ENCODE peak calls at places on chromosomes 11 and 22, in eight cellular contexts. One of them, this sample, is unnamed. For H3K4me1, the result is how much of the 10 kb centered on the place peaks cover.

GRCh38 chr11:85951428-85952107 is 96.4 kb downstream of the CCDC83 start:
- DNase-seq in GM23338: no peak
- DNase-seq in left ventricle myocardium inferior: no peak
- DNase-seq in transverse colon: no peak
- DNase-seq in right lobe of liver: no peak
- DNase-seq in psoas muscle: no peak
- DNase-seq in uterus: no peak
- DNase-seq in colonic mucosa: no peak
- DNase-seq in this sample: no peak

GRCh38 chr11:1012740-1013627 is 23.5 kb downstream of the MUC6 start:
- DNase-seq in transverse colon: no peak
- DNase-seq in left ventricle myocardium inferior: no peak
- DNase-seq in colonic mucosa: no peak
- DNase-seq in GM23338: no peak
- DNase-seq in right lobe of liver: no peak
- DNase-seq in uterus: no peak
- DNase-seq in psoas muscle: no peak
- DNase-seq in this sample: no peak

GRCh38 chr22:30968015-30968923 is at the start of gene MORC2:
- DNase-seq in GM23338: peak
- DNase-seq in psoas muscle: peak
- DNase-seq in transverse colon: peak
- DNase-seq in colonic mucosa: peak
- DNase-seq in right lobe of liver: peak
- DNase-seq in uterus: peak
- DNase-seq in left ventricle myocardium inferior: no peak
- DNase-seq in this sample: no peak

GRCh38 chr11:1260023-1260501 is 37.2 kb downstream of the MUC5B start:
- DNase-seq in psoas muscle: peak
- DNase-seq in transverse colon: peak
- DNase-seq in colonic mucosa: peak
- DNase-seq in left ventricle myocardium inferior: no peak
- DNase-seq in uterus: no peak
- DNase-seq in GM23338: peak
- DNase-seq in right lobe of liver: no peak
- DNase-seq in this sample: peak

GRCh38 chr11:102157219-102157618 is 47.0 kb downstream of the YAP1 start:
- DNase-seq in transverse colon: peak
- DNase-seq in psoas muscle: peak
- DNase-seq in uterus: peak
- DNase-seq in GM23338: no peak
- DNase-seq in colonic mucosa: peak
- DNase-seq in right lobe of liver: peak
- DNase-seq in left ventricle myocardium inferior: peak
- DNase-seq in this sample: no peak

GRCh38 chr22:20191000-20191515 is 40.2 kb upstream of the CCDC188 start:
- DNase-seq in psoas muscle: no peak
- DNase-seq in colonic mucosa: no peak
- DNase-seq in left ventricle myocardium inferior: no peak
- DNase-seq in GM23338: no peak
- DNase-seq in transverse colon: no peak
- DNase-seq in uterus: no peak
- DNase-seq in right lobe of liver: no peak
- DNase-seq in this sample: no peak

GRCh38 chr11:107593941-107594340 is 3.0 kb downstream of the ELMOD1 start:
- DNase-seq in uterus: no peak
- DNase-seq in psoas muscle: no peak
- DNase-seq in right lobe of liver: no peak
- DNase-seq in transverse colon: no peak
- DNase-seq in colonic mucosa: no peak
- DNase-seq in left ventricle myocardium inferior: no peak
- DNase-seq in GM23338: peak
- DNase-seq in this sample: no peak

GRCh38 chr22:45709004-45709739 is 37.5 kb downstream of the ATXN10 start:
- DNase-seq in transverse colon: no peak
- DNase-seq in colonic mucosa: no peak
- DNase-seq in psoas muscle: no peak
- DNase-seq in GM23338: no peak
- DNase-seq in left ventricle myocardium inferior: no peak
- DNase-seq in uterus: no peak
- DNase-seq in right lobe of liver: no peak
- DNase-seq in this sample: no peak

GRCh38 chr22:42154293-42154692 is 23.7 kb upstream of the CYP2D6 start:
- DNase-seq in right lobe of liver: no peak
- DNase-seq in transverse colon: no peak
- DNase-seq in colonic mucosa: no peak
- DNase-seq in uterus: no peak
- DNase-seq in psoas muscle: no peak
- DNase-seq in left ventricle myocardium inferior: no peak
- DNase-seq in GM23338: no peak
- DNase-seq in this sample: no peak

DNA sequence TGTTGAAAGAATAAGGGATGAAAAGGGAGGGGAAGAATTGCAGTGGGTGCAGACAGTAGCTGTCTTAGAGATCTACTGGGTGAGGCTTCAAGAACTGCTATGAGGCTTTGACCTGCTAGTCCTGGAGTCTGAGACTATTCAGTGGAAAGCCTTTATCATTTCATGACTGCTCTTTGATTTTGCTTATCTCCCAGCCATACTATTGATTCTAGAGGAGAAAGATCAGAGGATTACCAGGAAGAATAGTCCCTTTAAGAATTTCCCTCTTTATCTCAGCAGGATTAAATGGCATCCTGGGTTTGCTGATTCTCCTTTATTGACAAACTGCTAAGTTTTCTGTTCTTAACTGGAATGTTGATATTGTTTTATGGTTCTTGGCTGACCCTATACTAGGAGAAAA is 107.5 kb upstream of the SORL1-AS1 start:
- DNase-seq in uterus: no peak
- DNase-seq in left ventricle myocardium inferior: no peak
- DNase-seq in psoas muscle: no peak
- DNase-seq in transverse colon: no peak
- DNase-seq in right lobe of liver: no peak
- DNase-seq in GM23338: no peak
- DNase-seq in colonic mucosa: no peak
- DNase-seq in this sample: no peak
- H3K4me1 ChIP-seq in uterus: under half
- H3K4me1 ChIP-seq in left ventricle myocardium inferior: under half
- H3K4me1 ChIP-seq in psoas muscle: under half
- H3K4me1 ChIP-seq in transverse colon: under half
- H3K4me1 ChIP-seq in right lobe of liver: half or more
- H3K4me1 ChIP-seq in GM23338: under half
- H3K4me1 ChIP-seq in colonic mucosa: under half
- H3K4me1 ChIP-seq in this sample: under half

DNA sequence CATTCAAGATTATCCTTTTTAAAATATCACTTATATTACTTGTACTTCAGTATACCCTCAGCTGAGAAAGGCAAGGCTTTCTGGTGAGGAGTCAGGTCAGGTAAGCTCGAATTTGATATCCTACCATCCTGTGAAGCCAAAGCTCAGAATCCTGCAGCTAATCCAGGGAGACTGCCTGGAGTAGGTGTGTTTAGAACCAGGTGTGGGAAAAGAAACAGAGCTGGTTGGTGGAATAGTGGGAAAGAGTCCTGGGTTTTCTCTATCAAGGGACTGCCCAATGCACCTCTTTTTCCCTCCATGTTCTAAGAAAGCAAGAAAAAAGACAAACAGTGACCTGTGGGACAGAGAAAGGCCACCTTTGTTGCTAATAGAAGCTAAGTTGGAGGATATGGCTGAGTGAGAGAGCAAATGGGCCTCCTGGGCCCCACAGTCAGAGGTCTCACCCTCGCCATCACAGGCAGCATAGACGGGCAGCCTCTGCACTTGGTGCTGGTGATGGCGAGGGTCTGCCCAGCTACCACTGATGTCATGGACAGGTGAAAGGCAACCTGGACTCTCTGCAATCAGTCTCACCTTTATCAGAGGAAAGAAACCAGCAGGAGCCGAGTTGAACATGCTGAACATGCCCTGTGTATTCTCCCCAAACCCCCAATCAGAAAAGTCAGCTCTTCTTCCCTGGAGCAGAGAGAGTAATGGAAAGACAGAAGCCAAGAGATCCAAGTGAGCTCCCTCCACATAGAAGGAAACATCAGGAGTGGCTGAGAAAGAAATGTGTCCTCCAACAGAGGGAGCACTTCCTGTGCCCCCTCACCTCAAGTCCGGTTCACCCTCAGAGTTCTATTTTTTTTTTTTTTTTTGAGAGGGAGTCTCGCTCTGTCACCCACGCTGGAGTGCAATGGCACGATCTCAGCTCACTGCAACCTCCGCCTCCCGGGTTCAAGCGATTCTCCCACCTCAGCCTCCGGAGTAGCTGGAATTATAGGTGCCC is 491.3 kb downstream of the BUD13 start:
- DNase-seq in GM23338: peak
- DNase-seq in uterus: no peak
- DNase-seq in right lobe of liver: no peak
- DNase-seq in transverse colon: no peak
- DNase-seq in left ventricle myocardium inferior: no peak
- DNase-seq in psoas muscle: no peak
- DNase-seq in colonic mucosa: no peak
- DNase-seq in this sample: no peak
- TF ChIP-seq CTCF in GM23338: peak
- TF ChIP-seq CTCF in uterus: no peak
- TF ChIP-seq CTCF in right lobe of liver: no peak
- TF ChIP-seq CTCF in transverse colon: no peak
- TF ChIP-seq CTCF in left ventricle myocardium inferior: no peak
- TF ChIP-seq CTCF in psoas muscle: no peak
- TF ChIP-seq CTCF in colonic mucosa: no peak
- TF ChIP-seq CTCF in this sample: no peak

GRCh38 chr11:133929401-133930052 is 27.2 kb downstream of the IGSF9B start:
- DNase-seq in uterus: no peak
- DNase-seq in right lobe of liver: no peak
- DNase-seq in left ventricle myocardium inferior: no peak
- DNase-seq in psoas muscle: no peak
- DNase-seq in colonic mucosa: no peak
- DNase-seq in GM23338: no peak
- DNase-seq in transverse colon: no peak
- DNase-seq in this sample: no peak
- H3K4me3 ChIP-seq in uterus: no peak
- H3K4me3 ChIP-seq in right lobe of liver: no peak
- H3K4me3 ChIP-seq in left ventricle myocardium inferior: no peak
- H3K4me3 ChIP-seq in psoas muscle: no peak
- H3K4me3 ChIP-seq in colonic mucosa: no peak
- H3K4me3 ChIP-seq in GM23338: no peak
- H3K4me3 ChIP-seq in transverse colon: no peak
- H3K4me3 ChIP-seq in this sample: no peak

GRCh38 chr11:14372011-14372410 is 13.0 kb upstream of the RRAS2 start:
- DNase-seq in transverse colon: no peak
- DNase-seq in left ventricle myocardium inferior: no peak
- DNase-seq in colonic mucosa: no peak
- DNase-seq in uterus: no peak
- DNase-seq in right lobe of liver: no peak
- DNase-seq in psoas muscle: no peak
- DNase-seq in GM23338: no peak
- DNase-seq in this sample: no peak
- H3K4me1 ChIP-seq in transverse colon: under half
- H3K4me1 ChIP-seq in left ventricle myocardium inferior: under half
- H3K4me1 ChIP-seq in colonic mucosa: under half
- H3K4me1 ChIP-seq in uterus: under half
- H3K4me1 ChIP-seq in right lobe of liver: half or more
- H3K4me1 ChIP-seq in psoas muscle: under half
- H3K4me1 ChIP-seq in GM23338: under half
- H3K4me1 ChIP-seq in this sample: under half

GRCh38 chr11:129694966-129695365 is 120.7 kb upstream of the TMEM45B start:
- DNase-seq in left ventricle myocardium inferior: no peak
- DNase-seq in uterus: no peak
- DNase-seq in right lobe of liver: no peak
- DNase-seq in psoas muscle: no peak
- DNase-seq in transverse colon: no peak
- DNase-seq in GM23338: no peak
- DNase-seq in colonic mucosa: no peak
- DNase-seq in this sample: no peak

GRCh38 chr11:129694538-129694937 is 121.1 kb upstream of the TMEM45B start:
- DNase-seq in psoas muscle: no peak
- DNase-seq in colonic mucosa: peak
- DNase-seq in uterus: no peak
- DNase-seq in transverse colon: peak
- DNase-seq in left ventricle myocardium inferior: no peak
- DNase-seq in GM23338: peak
- DNase-seq in right lobe of liver: no peak
- DNase-seq in this sample: peak

GRCh38 chr11:129698212-129698611 is 117.4 kb upstream of the TMEM45B start:
- DNase-seq in colonic mucosa: no peak
- DNase-seq in right lobe of liver: no peak
- DNase-seq in left ventricle myocardium inferior: no peak
- DNase-seq in GM23338: no peak
- DNase-seq in uterus: no peak
- DNase-seq in psoas muscle: no peak
- DNase-seq in transverse colon: no peak
- DNase-seq in this sample: no peak

GRCh38 chr11:129696309-129696989 is 119.2 kb upstream of the TMEM45B start:
- DNase-seq in left ventricle myocardium inferior: no peak
- DNase-seq in transverse colon: no peak
- DNase-seq in right lobe of liver: no peak
- DNase-seq in uterus: no peak
- DNase-seq in psoas muscle: no peak
- DNase-seq in GM23338: no peak
- DNase-seq in colonic mucosa: no peak
- DNase-seq in this sample: no peak

GRCh38 chr11:129695543-129696308 is 119.9 kb upstream of the TMEM45B start:
- DNase-seq in GM23338: peak
- DNase-seq in transverse colon: peak
- DNase-seq in psoas muscle: peak
- DNase-seq in left ventricle myocardium inferior: peak
- DNase-seq in colonic mucosa: peak
- DNase-seq in uterus: no peak
- DNase-seq in right lobe of liver: peak
- DNase-seq in this sample: peak
- TF ChIP-seq CTCF in GM23338: peak
- TF ChIP-seq CTCF in transverse colon: peak
- TF ChIP-seq CTCF in psoas muscle: peak
- TF ChIP-seq CTCF in left ventricle myocardium inferior: peak
- TF ChIP-seq CTCF in colonic mucosa: peak
- TF ChIP-seq CTCF in uterus: no peak
- TF ChIP-seq CTCF in right lobe of liver: peak
- TF ChIP-seq CTCF in this sample: peak

This sample was measured in mucosa of descending colon.